ENCODE peak calls at places on chromosome 14, in eight cellular contexts. One of them, this sample, is unnamed.
A peak's percentile ranks its signal among the peaks of the same experiment; 100 is the strongest.

GRCh38 chr14:24965934-24966593 is 83.9 kb downstream of the STXBP6 start:
- DNase-seq in tibial nerve: peak; percentile 31
- DNase-seq in Calu3: peak; percentile 20
- DNase-seq in stomach: peak; percentile 37
- DNase-seq in GM10248: no peak
- DNase-seq in CD8-positive, alpha-beta T cell: no peak
- DNase-seq in CD4-positive, alpha-beta T cell: no peak
- DNase-seq in uterus: peak; percentile 35
- DNase-seq in this sample: peak; percentile 28

GRCh38 chr14:42469637-42470426 is 863.2 kb downstream of the LRFN5 start:
- DNase-seq in tibial nerve: no peak
- DNase-seq in Calu3: no peak
- DNase-seq in stomach: no peak
- DNase-seq in GM10248: no peak
- DNase-seq in CD8-positive, alpha-beta T cell: no peak
- DNase-seq in CD4-positive, alpha-beta T cell: no peak
- DNase-seq in uterus: no peak
- DNase-seq in this sample: no peak

GRCh38 chr14:51774209-51774608 is 86.2 kb upstream of the GNG2 start:
- DNase-seq in tibial nerve: no peak
- DNase-seq in Calu3: no peak
- DNase-seq in stomach: no peak
- DNase-seq in GM10248: no peak
- DNase-seq in CD8-positive, alpha-beta T cell: peak; percentile 35
- DNase-seq in CD4-positive, alpha-beta T cell: peak; percentile 6
- DNase-seq in uterus: no peak
- DNase-seq in this sample: no peak

GRCh38 chr14:104293231-104293841 is 154.9 kb downstream of the KIF26A start:
- DNase-seq in tibial nerve: no peak
- DNase-seq in Calu3: no peak
- DNase-seq in stomach: no peak
- DNase-seq in GM10248: no peak
- DNase-seq in CD8-positive, alpha-beta T cell: no peak
- DNase-seq in CD4-positive, alpha-beta T cell: no peak
- DNase-seq in uterus: no peak
- DNase-seq in this sample: no peak

GRCh38 chr14:67746927-67747326 is 45.2 kb downstream of the RDH12 start:
- DNase-seq in tibial nerve: no peak
- DNase-seq in Calu3: no peak
- DNase-seq in stomach: no peak
- DNase-seq in GM10248: peak; percentile 73
- DNase-seq in CD8-positive, alpha-beta T cell: no peak
- DNase-seq in CD4-positive, alpha-beta T cell: no peak
- DNase-seq in uterus: no peak
- DNase-seq in this sample: no peak

GRCh38 chr14:70808402-70809237 is 693 bp downstream of the MAP3K9 start:
- DNase-seq in tibial nerve: no peak
- DNase-seq in Calu3: peak; percentile 34
- DNase-seq in stomach: peak; percentile 39
- DNase-seq in GM10248: peak; percentile 49
- DNase-seq in CD8-positive, alpha-beta T cell: peak; percentile 59
- DNase-seq in CD4-positive, alpha-beta T cell: peak; percentile 22
- DNase-seq in uterus: no peak
- DNase-seq in this sample: no peak

GRCh38 chr14:61537567-61538463 is 157.5 kb upstream of the HIF1A start:
- DNase-seq in tibial nerve: no peak
- DNase-seq in Calu3: peak; percentile 76
- DNase-seq in stomach: peak; percentile 85
- DNase-seq in GM10248: no peak
- DNase-seq in CD8-positive, alpha-beta T cell: no peak
- DNase-seq in CD4-positive, alpha-beta T cell: no peak
- DNase-seq in uterus: no peak
- DNase-seq in this sample: no peak

GRCh38 chr14:77228056-77228455 is 43.0 kb downstream of the NGB start:
- DNase-seq in tibial nerve: no peak
- DNase-seq in Calu3: no peak
- DNase-seq in stomach: no peak
- DNase-seq in GM10248: no peak
- DNase-seq in CD8-positive, alpha-beta T cell: no peak
- DNase-seq in CD4-positive, alpha-beta T cell: no peak
- DNase-seq in uterus: no peak
- DNase-seq in this sample: no peak

GRCh38 chr14:73344304-73344703 is 107.0 kb downstream of the PAPLN start:
- DNase-seq in tibial nerve: no peak
- DNase-seq in Calu3: no peak
- DNase-seq in stomach: no peak
- DNase-seq in GM10248: no peak
- DNase-seq in CD8-positive, alpha-beta T cell: no peak
- DNase-seq in CD4-positive, alpha-beta T cell: no peak
- DNase-seq in uterus: no peak
- DNase-seq in this sample: no peak

GRCh38 chr14:38420045-38420444 is 164.2 kb upstream of the CLEC14A start:
- DNase-seq in tibial nerve: no peak
- DNase-seq in Calu3: no peak
- DNase-seq in stomach: no peak
- DNase-seq in GM10248: no peak
- DNase-seq in CD8-positive, alpha-beta T cell: no peak
- DNase-seq in CD4-positive, alpha-beta T cell: no peak
- DNase-seq in uterus: no peak
- DNase-seq in this sample: no peak

GRCh38 chr14:72742682-72743195 is 151.2 kb downstream of the DPF3 start:
- DNase-seq in tibial nerve: no peak
- DNase-seq in Calu3: no peak
- DNase-seq in stomach: peak; percentile 23
- DNase-seq in GM10248: no peak
- DNase-seq in CD8-positive, alpha-beta T cell: no peak
- DNase-seq in CD4-positive, alpha-beta T cell: no peak
- DNase-seq in uterus: no peak
- DNase-seq in this sample: no peak

DNA sequence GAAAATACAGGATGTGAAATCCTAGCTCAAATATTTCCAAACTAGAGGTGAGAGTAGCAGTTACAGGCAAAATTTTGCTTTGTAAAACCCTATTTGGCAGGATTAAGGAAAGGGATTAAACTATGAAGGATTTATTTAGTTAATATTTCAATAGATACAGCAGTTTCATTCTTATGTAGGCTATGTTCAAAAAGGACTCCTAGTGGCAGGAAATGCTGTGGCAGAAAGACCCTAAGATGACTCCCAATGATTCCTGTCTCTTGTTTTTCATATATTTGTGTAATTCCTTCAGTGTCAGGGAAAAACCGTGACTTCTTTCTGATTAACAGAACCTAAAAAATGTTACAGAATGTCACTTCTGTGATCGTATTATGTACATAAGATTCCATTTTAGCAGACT is 299.5 kb upstream of the RPL10L start:
- DNase-seq in tibial nerve: no peak
- DNase-seq in Calu3: no peak
- DNase-seq in stomach: no peak
- DNase-seq in GM10248: no peak
- DNase-seq in CD8-positive, alpha-beta T cell: no peak
- DNase-seq in CD4-positive, alpha-beta T cell: no peak
- DNase-seq in uterus: no peak
- DNase-seq in this sample: no peak
- TF ChIP-seq CTCF in tibial nerve: no peak
- TF ChIP-seq CTCF in Calu3: no peak
- TF ChIP-seq CTCF in stomach: no peak
- TF ChIP-seq CTCF in GM10248: no peak
- TF ChIP-seq CTCF in CD8-positive, alpha-beta T cell: no peak
- TF ChIP-seq CTCF in CD4-positive, alpha-beta T cell: no peak
- TF ChIP-seq CTCF in uterus: no peak
- TF ChIP-seq CTCF in this sample: no peak

GRCh38 chr14:58944957-58945356 is 243.5 kb upstream of the DAAM1 start:
- DNase-seq in tibial nerve: no peak
- DNase-seq in Calu3: no peak
- DNase-seq in stomach: no peak
- DNase-seq in GM10248: no peak
- DNase-seq in CD8-positive, alpha-beta T cell: no peak
- DNase-seq in CD4-positive, alpha-beta T cell: no peak
- DNase-seq in uterus: no peak
- DNase-seq in this sample: no peak

GRCh38 chr14:58950555-58950954 is 237.9 kb upstream of the DAAM1 start:
- DNase-seq in tibial nerve: no peak
- DNase-seq in Calu3: no peak
- DNase-seq in stomach: no peak
- DNase-seq in GM10248: no peak
- DNase-seq in CD8-positive, alpha-beta T cell: no peak
- DNase-seq in CD4-positive, alpha-beta T cell: no peak
- DNase-seq in uterus: no peak
- DNase-seq in this sample: no peak

GRCh38 chr14:58944226-58944769 is 244.2 kb upstream of the DAAM1 start:
- DNase-seq in tibial nerve: no peak
- DNase-seq in Calu3: no peak
- DNase-seq in stomach: no peak
- DNase-seq in GM10248: no peak
- DNase-seq in CD8-positive, alpha-beta T cell: no peak
- DNase-seq in CD4-positive, alpha-beta T cell: no peak
- DNase-seq in uterus: no peak
- DNase-seq in this sample: no peak

GRCh38 chr14:58947156-58947555 is 241.3 kb upstream of the DAAM1 start:
- DNase-seq in tibial nerve: no peak
- DNase-seq in Calu3: no peak
- DNase-seq in stomach: no peak
- DNase-seq in GM10248: no peak
- DNase-seq in CD8-positive, alpha-beta T cell: no peak
- DNase-seq in CD4-positive, alpha-beta T cell: no peak
- DNase-seq in uterus: no peak
- DNase-seq in this sample: no peak

DNA sequence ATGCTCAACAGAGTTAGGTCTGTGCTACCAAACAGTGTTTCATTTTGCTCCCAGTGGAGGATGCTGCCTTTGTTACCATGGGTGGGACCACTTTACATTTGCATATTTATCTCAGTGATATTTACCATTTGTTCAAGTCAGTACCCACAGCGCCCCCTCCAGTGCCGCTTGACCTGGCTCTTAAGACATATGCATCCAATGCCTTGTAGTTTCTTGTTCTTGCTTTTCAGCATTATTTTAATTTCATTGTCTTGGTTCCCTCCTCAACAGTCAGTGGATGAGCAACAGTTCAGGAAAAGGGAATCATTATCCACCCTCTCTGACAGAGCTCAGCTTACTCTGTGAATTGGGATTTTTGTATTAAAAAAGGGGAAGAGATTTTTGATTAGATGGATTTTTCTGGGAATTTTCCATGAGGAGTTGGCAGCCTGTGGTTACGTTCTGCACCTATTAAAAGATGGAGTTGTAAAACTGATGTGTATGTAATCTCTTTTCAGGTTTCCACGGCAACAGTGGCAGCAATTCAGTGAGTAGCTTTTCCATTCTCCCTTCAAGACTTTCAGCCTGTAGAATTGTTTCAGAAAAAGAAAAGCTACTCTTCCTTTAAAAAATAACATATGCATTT is 240.5 kb upstream of the DAAM1 start:
- DNase-seq in tibial nerve: no peak
- DNase-seq in Calu3: no peak
- DNase-seq in stomach: no peak
- DNase-seq in GM10248: no peak
- DNase-seq in CD8-positive, alpha-beta T cell: no peak
- DNase-seq in CD4-positive, alpha-beta T cell: no peak
- DNase-seq in uterus: no peak
- DNase-seq in this sample: no peak
- TF ChIP-seq CTCF in tibial nerve: no peak
- TF ChIP-seq CTCF in Calu3: no peak
- TF ChIP-seq CTCF in stomach: no peak
- TF ChIP-seq CTCF in GM10248: no peak
- TF ChIP-seq CTCF in CD8-positive, alpha-beta T cell: no peak
- TF ChIP-seq CTCF in CD4-positive, alpha-beta T cell: no peak
- TF ChIP-seq CTCF in uterus: no peak
- TF ChIP-seq CTCF in this sample: no peak

GRCh38 chr14:97301931-97302559 is 504.9 kb downstream of the VRK1 start:
- DNase-seq in tibial nerve: no peak
- DNase-seq in Calu3: no peak
- DNase-seq in stomach: no peak
- DNase-seq in GM10248: no peak
- DNase-seq in CD8-positive, alpha-beta T cell: no peak
- DNase-seq in CD4-positive, alpha-beta T cell: no peak
- DNase-seq in uterus: no peak
- DNase-seq in this sample: no peak

GRCh38 chr14:97298331-97298730 is 501.1 kb downstream of the VRK1 start:
- DNase-seq in tibial nerve: no peak
- DNase-seq in Calu3: no peak
- DNase-seq in stomach: no peak
- DNase-seq in GM10248: no peak
- DNase-seq in CD8-positive, alpha-beta T cell: no peak
- DNase-seq in CD4-positive, alpha-beta T cell: no peak
- DNase-seq in uterus: no peak
- DNase-seq in this sample: no peak

GRCh38 chr14:97298775-97299174 is 501.6 kb downstream of the VRK1 start:
- DNase-seq in tibial nerve: no peak
- DNase-seq in Calu3: no peak
- DNase-seq in stomach: no peak
- DNase-seq in GM10248: no peak
- DNase-seq in CD8-positive, alpha-beta T cell: no peak
- DNase-seq in CD4-positive, alpha-beta T cell: no peak
- DNase-seq in uterus: no peak
- DNase-seq in this sample: no peak

GRCh38 chr14:97295108-97295710 is 498.0 kb downstream of the VRK1 start:
- DNase-seq in tibial nerve: no peak
- DNase-seq in Calu3: no peak
- DNase-seq in stomach: no peak
- DNase-seq in GM10248: no peak
- DNase-seq in CD8-positive, alpha-beta T cell: no peak
- DNase-seq in CD4-positive, alpha-beta T cell: no peak
- DNase-seq in uterus: no peak
- DNase-seq in this sample: no peak

DNA sequence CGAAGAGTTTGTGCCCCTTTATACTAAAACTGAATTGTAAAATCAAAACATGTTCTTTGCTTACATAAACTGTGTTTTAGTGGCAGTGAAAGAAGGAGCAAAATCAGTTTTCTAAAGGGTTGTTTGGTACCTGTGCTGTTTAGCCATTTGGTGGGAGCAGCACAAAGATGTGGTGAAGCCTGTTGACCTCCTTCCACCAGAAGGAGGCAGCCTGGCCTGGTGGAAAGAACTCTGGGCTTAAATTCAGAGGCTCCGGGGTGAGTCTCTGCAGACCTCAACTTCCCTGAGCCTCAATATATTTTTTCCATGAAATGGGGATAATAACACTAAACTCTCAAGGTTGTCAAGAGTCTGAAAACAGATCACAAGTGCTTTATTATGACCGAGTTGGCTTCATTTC is 502.5 kb downstream of the VRK1 start:
- DNase-seq in tibial nerve: no peak
- DNase-seq in Calu3: no peak
- DNase-seq in stomach: no peak
- DNase-seq in GM10248: no peak
- DNase-seq in CD8-positive, alpha-beta T cell: no peak
- DNase-seq in CD4-positive, alpha-beta T cell: no peak
- DNase-seq in uterus: no peak
- DNase-seq in this sample: no peak
- TF ChIP-seq CTCF in tibial nerve: no peak
- TF ChIP-seq CTCF in Calu3: no peak
- TF ChIP-seq CTCF in stomach: peak; percentile 22
- TF ChIP-seq CTCF in GM10248: no peak
- TF ChIP-seq CTCF in CD8-positive, alpha-beta T cell: no peak
- TF ChIP-seq CTCF in CD4-positive, alpha-beta T cell: peak; percentile 63
- TF ChIP-seq CTCF in uterus: no peak
- TF ChIP-seq CTCF in this sample: no peak

DNA sequence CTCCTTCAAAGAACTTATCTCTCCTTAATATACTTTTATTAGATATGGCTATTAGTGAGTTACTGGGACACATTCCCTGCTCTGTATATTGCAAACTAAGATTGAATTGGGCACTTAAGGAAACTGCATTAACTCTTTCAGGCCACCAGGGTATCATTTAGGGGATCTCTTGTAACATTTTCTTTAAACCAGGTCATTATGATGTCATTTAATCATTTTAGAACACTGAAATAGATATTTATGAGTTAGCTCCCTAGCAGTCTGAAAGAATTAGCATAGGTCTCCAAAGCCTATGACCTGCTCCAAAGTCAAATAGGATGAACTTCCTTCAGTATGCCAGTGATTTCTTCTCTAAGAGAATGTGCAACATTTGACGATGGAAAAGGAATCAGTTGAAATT is 506.9 kb downstream of the FOXG1 start:
- DNase-seq in tibial nerve: no peak
- DNase-seq in Calu3: no peak
- DNase-seq in stomach: no peak
- DNase-seq in GM10248: no peak
- DNase-seq in CD8-positive, alpha-beta T cell: no peak
- DNase-seq in CD4-positive, alpha-beta T cell: no peak
- DNase-seq in uterus: no peak
- DNase-seq in this sample: no peak
- TF ChIP-seq CTCF in tibial nerve: no peak
- TF ChIP-seq CTCF in Calu3: no peak
- TF ChIP-seq CTCF in stomach: no peak
- TF ChIP-seq CTCF in GM10248: no peak
- TF ChIP-seq CTCF in CD8-positive, alpha-beta T cell: no peak
- TF ChIP-seq CTCF in CD4-positive, alpha-beta T cell: no peak
- TF ChIP-seq CTCF in uterus: no peak
- TF ChIP-seq CTCF in this sample: no peak

This sample was measured in AG09319.